ENCODE peak calls at places on chromosomes 1 and 21, in six cellular contexts. A is H1, E is K562, J is GM12891, S is HepG2, W is GM12878. G is an unnamed sample.

GRCh38 chr1:186559601-186560116 is 98.7 kb upstream of the PDC start:
- DNase-seq in E (no peak), W (no peak), J (no peak), A (no peak), S (no peak), G (no peak)

GRCh38 chr1:154842635-154843034 is 27.4 kb downstream of the KCNN3 start:
- DNase-seq in E (no peak), W (no peak), A (no peak), J (no peak), S (no peak), G (no peak)

GRCh38 chr1:58689167-58689566 is 10.7 kb downstream of the MYSM1 start:
- DNase-seq in E (no peak), S (no peak), W (no peak), A (no peak), J (no peak), G (no peak)

GRCh38 chr1:215458084-215458483 is 109.0 kb upstream of the KCTD3 start:
- DNase-seq in A (no peak), E (no peak), J (no peak), S (no peak), W (no peak), G (no peak)

GRCh38 chr1:22949807-22950462 is 22.7 kb downstream of the LACTBL1 start:
- DNase-seq in E (no peak), J (no peak), W (no peak), A (no peak), S (no peak), G (no peak)

GRCh38 chr1:246300653-246301549 is 206.2 kb downstream of the SMYD3 start:
- DNase-seq in S (no peak), E (no peak), A (no peak), W (no peak), J (no peak), G (no peak)

GRCh38 chr1:93596329-93597089 is 85.1 kb downstream of the BCAR3 start:
- DNase-seq in S (no peak), W (no peak), A (no peak), E (no peak), J (no peak), G (no peak)

GRCh38 chr1:30612666-30613065 is 110.7 kb downstream of the MATN1 start:
- DNase-seq in W (no peak), S (no peak), J (no peak), A (no peak), E (no peak), G (no peak)

GRCh38 chr1:169049258-169049936 is 57.1 kb upstream of the ATP1B1 start:
- DNase-seq in J (no peak), W (no peak), E (no peak), S (no peak), A (no peak), G (no peak)

GRCh38 chr1:230868736-230869385 is 540 bp upstream of the C1orf198 start:
- DNase-seq in A (no peak), J (peak; percentile 24), E (no peak), S (peak; percentile 41), W (no peak), G (no peak)

GRCh38 chr1:31299365-31299764 is 2.5 kb downstream of the ZCCHC17 start:
- DNase-seq in A (no peak), E (no peak), S (no peak), J (no peak), W (no peak), G (no peak)

GRCh38 chr21:18529253-18529652 is 125.7 kb upstream of the TMPRSS15 start:
- DNase-seq in W (no peak), E (no peak), S (no peak), J (no peak), A (no peak), G (no peak)

GRCh38 chr1:24704411-24705259 is 40.6 kb upstream of the CLIC4 start:
- DNase-seq in W (no peak), S (no peak), E (peak; percentile 65), A (no peak), J (no peak), G (no peak)

DNA sequence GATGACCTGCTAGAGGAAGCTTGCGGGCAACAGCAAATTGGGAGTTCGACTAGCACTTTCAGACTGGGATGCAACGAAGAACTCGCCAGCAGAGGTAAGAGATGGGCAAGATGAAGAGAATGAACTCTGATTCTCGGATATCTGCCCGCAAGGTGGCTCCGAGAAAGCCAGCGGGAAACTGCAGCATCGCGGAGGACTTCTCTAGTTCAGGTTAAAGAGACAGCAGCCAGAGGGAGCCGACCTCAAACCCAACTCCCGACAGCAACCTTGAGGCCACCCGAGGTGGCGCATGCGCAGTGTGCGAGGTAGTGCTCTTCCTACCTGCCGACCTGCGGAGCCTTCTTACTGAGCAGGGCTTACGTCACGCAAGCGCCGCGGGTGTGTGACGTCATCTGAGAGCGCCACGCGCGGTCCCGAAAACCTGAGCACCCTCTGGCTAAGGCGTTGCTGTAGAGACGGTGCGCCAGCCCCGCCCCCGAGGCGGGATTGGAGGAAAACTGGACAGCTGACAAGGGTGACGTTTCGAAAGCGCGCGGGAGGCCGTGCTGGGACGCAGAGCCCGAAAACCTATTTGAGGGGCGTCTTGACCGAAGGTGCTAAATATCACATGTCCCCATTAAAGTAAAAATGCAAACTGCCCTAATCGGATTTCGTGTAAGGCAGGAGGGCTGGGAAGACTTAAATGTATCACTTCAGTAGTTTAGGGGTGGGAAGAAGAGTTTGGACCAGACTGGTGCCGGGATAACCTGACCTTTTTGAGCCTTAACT is 110.5 kb upstream of the SLC25A33 start:
- DNase-seq in J (peak; percentile 81), A (peak; percentile 100), W (peak; percentile 100), E (peak; percentile 98), S (peak; percentile 98), G (peak; percentile 84)
- TF ChIP-seq POLR2A in J (peak; percentile 84), A (peak; percentile 71), W (peak; percentile 77), E (peak; percentile 84), S (peak; percentile 41), G (peak; percentile 67)

DNA sequence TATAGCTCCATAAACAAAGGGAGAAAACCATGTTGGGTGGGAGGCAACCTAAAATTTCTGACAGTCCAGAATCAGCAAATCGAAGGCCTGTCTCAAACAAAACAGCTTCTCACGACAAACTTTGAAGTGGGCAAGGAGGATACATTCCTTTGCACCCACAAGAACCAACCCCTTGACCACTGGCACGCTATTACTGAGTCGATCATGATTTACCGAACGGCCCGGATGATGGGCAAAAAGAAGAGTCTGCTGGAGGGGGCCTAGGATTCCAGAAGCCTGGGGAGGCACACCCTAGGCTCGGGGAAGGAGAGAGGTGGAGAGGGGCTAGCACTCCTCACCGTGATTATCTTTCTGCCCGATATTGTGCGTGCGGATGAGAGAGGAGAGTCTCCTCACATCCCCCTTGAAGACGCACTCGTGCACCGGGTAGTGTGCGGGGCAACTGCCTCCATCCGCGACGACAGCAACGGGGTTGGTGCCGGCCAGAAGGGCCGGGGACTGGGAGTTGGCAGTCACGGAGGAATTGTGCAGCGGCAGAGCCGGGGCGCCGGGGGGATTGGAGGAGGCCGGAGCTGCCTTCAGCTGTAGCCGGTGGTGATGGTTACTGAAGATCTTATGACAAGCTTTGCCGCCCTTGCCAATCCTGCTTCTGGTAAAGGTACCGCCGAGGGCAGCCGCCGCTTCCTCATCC is 736 bp downstream of the ANKRD13C start:
- DNase-seq in S (peak; percentile 18), J (peak; percentile 23), W (peak; percentile 13), A (no peak), E (peak; percentile 11), G (no peak)
- TF ChIP-seq TAF1 in S (no peak), J (no peak), W (no peak), A (no peak), E (no peak), G (peak; percentile 26)

GRCh38 chr1:119475866-119476439 is 31.1 kb upstream of the HSD3B1 start:
- DNase-seq in S (peak; percentile 46), E (peak; percentile 57), J (peak; percentile 26), W (no peak), A (peak; percentile 46), G (peak; percentile 31)
- TF ChIP-seq POLR2AphosphoS5 in S (no peak), E (no peak), J (no peak), W (no peak), A (no peak), G (no peak)

DNA sequence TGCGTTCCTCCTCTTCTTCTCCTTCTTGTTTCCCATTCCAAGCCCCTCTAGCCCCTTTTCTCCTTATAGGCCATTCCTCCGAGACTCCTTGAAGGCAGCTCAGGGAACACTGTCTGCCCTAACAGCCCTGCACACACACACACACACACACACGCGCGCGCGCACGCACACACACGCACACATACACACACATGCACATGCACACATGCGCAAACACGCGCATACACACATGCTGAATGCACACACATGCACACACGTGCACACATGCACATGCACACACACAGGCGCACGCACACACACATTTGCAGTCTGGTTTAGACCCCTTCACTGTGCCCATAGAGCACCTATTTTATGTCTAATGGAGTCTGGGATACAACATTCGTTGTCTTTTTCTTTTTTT is 17.8 kb upstream of the CNTN2 start:
- DNase-seq in S (no peak), J (no peak), W (no peak), A (no peak), E (no peak), G (no peak)
- TF ChIP-seq POLR2A in S (no peak), J (no peak), W (no peak), A (no peak), E (no peak), G (no peak)

DNA sequence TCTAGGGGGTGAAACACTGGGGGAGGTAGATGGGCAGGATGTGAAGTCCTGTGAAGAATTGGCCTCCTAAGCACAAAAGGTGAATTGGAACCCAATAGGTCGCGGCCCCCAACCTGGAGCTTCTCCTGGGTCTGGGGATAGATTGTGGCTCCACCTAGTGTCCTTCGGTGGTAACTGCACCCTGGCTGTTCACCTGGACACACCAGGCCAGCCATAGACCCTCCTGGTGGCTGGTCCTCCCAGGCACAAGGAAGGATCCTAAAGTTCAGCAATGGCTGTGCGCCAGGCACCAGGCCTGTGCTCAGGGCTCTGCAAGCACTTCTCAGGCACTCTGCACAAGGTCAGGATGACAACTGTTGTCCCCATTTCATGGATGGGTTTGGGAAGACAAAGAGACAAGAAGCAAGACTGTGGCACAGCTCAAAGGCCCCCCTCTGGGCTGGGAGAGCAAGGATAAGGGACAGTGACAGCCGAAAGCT is 13.5 kb downstream of the ESPN start:
- DNase-seq in A (peak; percentile 84), W (peak; percentile 12), J (peak; percentile 87), S (peak; percentile 66), E (peak; percentile 79), G (peak; percentile 84)
- TF ChIP-seq TAF1 in A (no peak), W (no peak), J (no peak), S (no peak), E (no peak), G (no peak)

G was measured in GM12892.